ENCODE peak calls at places on chromosomes 5 and 9, in four cellular contexts. One of them, this sample, is unnamed.

GRCh38 chr5:128777052-128777451 is 188.2 kb upstream of the SLC27A6 start:
- DNase-seq in SJSA1: no peak
- DNase-seq in left cardiac atrium: no peak
- DNase-seq in amniotic stem cell: no peak
- DNase-seq in this sample: no peak

GRCh38 chr9:18331808-18332209 is 142.1 kb upstream of the ADAMTSL1 start:
- DNase-seq in SJSA1: no peak
- DNase-seq in left cardiac atrium: no peak
- DNase-seq in amniotic stem cell: no peak
- DNase-seq in this sample: peak

GRCh38 chr9:136820947-136821332 is 13.2 kb downstream of the RABL6 start:
- DNase-seq in SJSA1: no peak
- DNase-seq in left cardiac atrium: no peak
- DNase-seq in amniotic stem cell: no peak
- DNase-seq in this sample: no peak

GRCh38 chr5:134459491-134459890 is 47.8 kb upstream of the CDKN2AIPNL start:
- DNase-seq in SJSA1: no peak
- DNase-seq in left cardiac atrium: no peak
- DNase-seq in amniotic stem cell: no peak
- DNase-seq in this sample: no peak

GRCh38 chr5:73999306-73999705 is 373.3 kb downstream of the ARHGEF28 start:
- DNase-seq in SJSA1: no peak
- DNase-seq in left cardiac atrium: no peak
- DNase-seq in amniotic stem cell: no peak
- DNase-seq in this sample: no peak

GRCh38 chr9:81557452-81557956 is 131.8 kb downstream of the TLE1 start:
- DNase-seq in SJSA1: no peak
- DNase-seq in left cardiac atrium: no peak
- DNase-seq in amniotic stem cell: no peak
- DNase-seq in this sample: no peak

GRCh38 chr9:109699019-109699418 is 81.0 kb upstream of the PALM2AKAP2 start:
- DNase-seq in SJSA1: no peak
- DNase-seq in left cardiac atrium: no peak
- DNase-seq in amniotic stem cell: no peak
- DNase-seq in this sample: no peak

GRCh38 chr9:72280913-72281500 is 84.0 kb downstream of the ZFAND5 start:
- DNase-seq in SJSA1: peak
- DNase-seq in left cardiac atrium: peak
- DNase-seq in amniotic stem cell: peak
- DNase-seq in this sample: peak

GRCh38 chr5:92081958-92082712 is 699.0 kb upstream of the ARRDC3 start:
- DNase-seq in SJSA1: no peak
- DNase-seq in left cardiac atrium: no peak
- DNase-seq in amniotic stem cell: no peak
- DNase-seq in this sample: no peak